ENCODE peak calls at places on chromosomes 7 and 10, in four cellular contexts. One of them, this sample, is unnamed.

GRCh38 chr10:53140516-53140915 is 367.9 kb upstream of the MBL2 start:
- DNase-seq in GM06990: no peak
- DNase-seq in K562: no peak
- DNase-seq in progenitor cell of endocrine pancreas: no peak
- DNase-seq in this sample: no peak

GRCh38 chr10:132397036-132397541 is at the start of gene PWWP2B:
- DNase-seq in GM06990: peak; percentile 43
- DNase-seq in progenitor cell of endocrine pancreas: no peak
- DNase-seq in K562: peak; percentile 57
- DNase-seq in this sample: peak; percentile 77

GRCh38 chr10:62459500-62459899 is 85.3 kb downstream of the ZNF365 start:
- DNase-seq in GM06990: no peak
- DNase-seq in progenitor cell of endocrine pancreas: no peak
- DNase-seq in K562: no peak
- DNase-seq in this sample: no peak

GRCh38 chr7:141609566-141609965 is 58.4 kb downstream of the AGK start:
- DNase-seq in GM06990: no peak
- DNase-seq in K562: no peak
- DNase-seq in progenitor cell of endocrine pancreas: no peak
- DNase-seq in this sample: no peak

GRCh38 chr7:39587393-39587792 is 21.2 kb downstream of the YAE1 start:
- DNase-seq in GM06990: no peak
- DNase-seq in progenitor cell of endocrine pancreas: no peak
- DNase-seq in K562: no peak
- DNase-seq in this sample: no peak

GRCh38 chr7:45324683-45325237 is 167.2 kb downstream of the RAMP3 start:
- DNase-seq in GM06990: no peak
- DNase-seq in progenitor cell of endocrine pancreas: no peak
- DNase-seq in K562: no peak
- DNase-seq in this sample: no peak

GRCh38 chr7:10793995-10794780 is 179.5 kb upstream of the PHF14 start:
- DNase-seq in GM06990: no peak
- DNase-seq in progenitor cell of endocrine pancreas: no peak
- DNase-seq in K562: no peak
- DNase-seq in this sample: no peak

GRCh38 chr10:113240736-113241135 is 290.7 kb downstream of the TCF7L2 start:
- DNase-seq in GM06990: no peak
- DNase-seq in K562: no peak
- DNase-seq in progenitor cell of endocrine pancreas: no peak
- DNase-seq in this sample: no peak

GRCh38 chr10:70693619-70694286 is 21.4 kb downstream of the ADAMTS14 start:
- DNase-seq in progenitor cell of endocrine pancreas: no peak
- DNase-seq in GM06990: no peak
- DNase-seq in K562: peak; percentile 80
- DNase-seq in this sample: no peak

GRCh38 chr10:100653957-100654834 is 91.2 kb upstream of the PAX2 start:
- DNase-seq in GM06990: no peak
- DNase-seq in K562: no peak
- DNase-seq in progenitor cell of endocrine pancreas: no peak
- DNase-seq in this sample: peak; percentile 60

GRCh38 chr10:35409808-35410207 is 73.5 kb downstream of the CCNY start:
- DNase-seq in progenitor cell of endocrine pancreas: no peak
- DNase-seq in K562: no peak
- DNase-seq in GM06990: no peak
- DNase-seq in this sample: no peak

GRCh38 chr10:97020452-97021400 is 165.0 kb downstream of the SLIT1 start:
- DNase-seq in K562: no peak
- DNase-seq in GM06990: no peak
- DNase-seq in progenitor cell of endocrine pancreas: no peak
- DNase-seq in this sample: no peak

GRCh38 chr10:103095005-103095404 is 98.1 kb downstream of the NT5C2 start:
- DNase-seq in K562: no peak
- DNase-seq in GM06990: no peak
- DNase-seq in progenitor cell of endocrine pancreas: no peak
- DNase-seq in this sample: no peak

GRCh38 chr10:62584726-62585125 is 210.6 kb downstream of the ZNF365 start:
- DNase-seq in progenitor cell of endocrine pancreas: no peak
- DNase-seq in K562: no peak
- DNase-seq in GM06990: no peak
- DNase-seq in this sample: no peak

GRCh38 chr7:130383187-130383980 is 3.1 kb downstream of the CPA1 start:
- DNase-seq in GM06990: no peak
- DNase-seq in K562: no peak
- DNase-seq in progenitor cell of endocrine pancreas: no peak
- DNase-seq in this sample: no peak

GRCh38 chr10:66258693-66259092 is 667.1 kb upstream of the LRRTM3 start:
- DNase-seq in K562: no peak
- DNase-seq in progenitor cell of endocrine pancreas: no peak
- DNase-seq in GM06990: no peak
- DNase-seq in this sample: no peak

GRCh38 chr10:72637398-72637857 is 11.5 kb upstream of the MICU1 start:
- DNase-seq in K562: peak; percentile 89
- DNase-seq in progenitor cell of endocrine pancreas: no peak
- DNase-seq in GM06990: peak; percentile 40
- DNase-seq in this sample: peak; percentile 57

GRCh38 chr10:62594093-62594520 is 210.4 kb upstream of the ADO start:
- DNase-seq in GM06990: no peak
- DNase-seq in K562: peak; percentile 57
- DNase-seq in progenitor cell of endocrine pancreas: peak; percentile 39
- DNase-seq in this sample: peak; percentile 45

GRCh38 chr7:107464666-107465065 is 5.2 kb upstream of the GPR22 start:
- DNase-seq in K562: no peak
- DNase-seq in GM06990: no peak
- DNase-seq in progenitor cell of endocrine pancreas: no peak
- DNase-seq in this sample: no peak

GRCh38 chr10:123603130-123603529 is 63.0 kb upstream of the GPR26 start:
- DNase-seq in K562: no peak
- DNase-seq in progenitor cell of endocrine pancreas: no peak
- DNase-seq in GM06990: no peak
- DNase-seq in this sample: no peak

GRCh38 chr7:29606287-29606721 is 42.7 kb downstream of the PRR15 start:
- DNase-seq in GM06990: no peak
- DNase-seq in K562: peak; percentile 66
- DNase-seq in progenitor cell of endocrine pancreas: no peak
- DNase-seq in this sample: no peak

GRCh38 chr10:126288547-126289493 is 99.5 kb downstream of the ADAM12 start:
- DNase-seq in K562: no peak
- DNase-seq in GM06990: no peak
- DNase-seq in progenitor cell of endocrine pancreas: no peak
- DNase-seq in this sample: no peak

GRCh38 chr7:2049782-2050510 is 182.8 kb downstream of the MAD1L1 start:
- DNase-seq in GM06990: no peak
- DNase-seq in K562: no peak
- DNase-seq in progenitor cell of endocrine pancreas: no peak
- DNase-seq in this sample: no peak

GRCh38 chr10:65571011-65571570 is 1354.7 kb upstream of the LRRTM3 start:
- DNase-seq in GM06990: no peak
- DNase-seq in K562: no peak
- DNase-seq in progenitor cell of endocrine pancreas: no peak
- DNase-seq in this sample: no peak

GRCh38 chr7:123727071-123727837 is 21.5 kb downstream of the WASL start:
- DNase-seq in K562: no peak
- DNase-seq in progenitor cell of endocrine pancreas: no peak
- DNase-seq in GM06990: no peak
- DNase-seq in this sample: no peak

GRCh38 chr7:145681159-145681558 is 435.4 kb upstream of the CNTNAP2 start:
- DNase-seq in GM06990: no peak
- DNase-seq in progenitor cell of endocrine pancreas: no peak
- DNase-seq in K562: no peak
- DNase-seq in this sample: no peak

GRCh38 chr10:78806805-78807221 is 262.0 kb upstream of the ZMIZ1 start:
- DNase-seq in GM06990: no peak
- DNase-seq in K562: no peak
- DNase-seq in progenitor cell of endocrine pancreas: no peak
- DNase-seq in this sample: no peak

GRCh38 chr7:151696738-151697514 is 177.2 kb upstream of the RHEB start:
- DNase-seq in K562: no peak
- DNase-seq in progenitor cell of endocrine pancreas: peak; percentile 21
- DNase-seq in GM06990: no peak
- DNase-seq in this sample: no peak

GRCh38 chr7:6160191-6160623 is 112.2 kb downstream of the CYTH3 start:
- DNase-seq in GM06990: no peak
- DNase-seq in progenitor cell of endocrine pancreas: peak; percentile 37
- DNase-seq in K562: peak; percentile 38
- DNase-seq in this sample: no peak

GRCh38 chr10:89221919-89222318 is 14.8 kb upstream of the CH25H start:
- DNase-seq in progenitor cell of endocrine pancreas: no peak
- DNase-seq in K562: no peak
- DNase-seq in GM06990: no peak
- DNase-seq in this sample: no peak

GRCh38 chr7:1268866-1269265 is 36.2 kb downstream of the UNCX start:
- DNase-seq in progenitor cell of endocrine pancreas: no peak
- DNase-seq in GM06990: no peak
- DNase-seq in K562: no peak
- DNase-seq in this sample: no peak

GRCh38 chr7:2729893-2730716 is 42.1 kb downstream of the AMZ1 start:
- DNase-seq in progenitor cell of endocrine pancreas: no peak
- DNase-seq in GM06990: no peak
- DNase-seq in K562: no peak
- DNase-seq in this sample: no peak

GRCh38 chr10:30705086-30705624 is 75.6 kb upstream of the LYZL2 start:
- DNase-seq in GM06990: peak; percentile 73
- DNase-seq in progenitor cell of endocrine pancreas: no peak
- DNase-seq in K562: no peak
- DNase-seq in this sample: no peak